ENCODE peak calls at places on chromosomes 5 and 9, in seven cellular contexts. One of them, this sample, is unnamed.

GRCh38 chr5:4182144-4182543 is 586.5 kb downstream of the IRX1 start:
- DNase-seq in fibroblast of pulmonary artery: no peak
- DNase-seq in HTR-8/SVneo: no peak
- DNase-seq in frontal cortex: no peak
- DNase-seq in activated effector memory CD4-positive, alpha-beta T cell treated with Interleukin-2 at 50 U/mL for 16 hours: no peak
- DNase-seq in activated CD4-positive, alpha-beta memory T cell treated with anti-CD3 and anti-CD28 coated beads, Interleukin-2, amount 10 ng/mL, durations not matched to agents 7 days and 5 days: no peak
- DNase-seq in HEK293T: no peak
- DNase-seq in this sample: no peak

GRCh38 chr5:91928751-91929521 is 545.8 kb upstream of the ARRDC3 start:
- DNase-seq in fibroblast of pulmonary artery: peak
- DNase-seq in HTR-8/SVneo: peak
- DNase-seq in frontal cortex: no peak
- DNase-seq in activated effector memory CD4-positive, alpha-beta T cell treated with Interleukin-2 at 50 U/mL for 16 hours: no peak
- DNase-seq in activated CD4-positive, alpha-beta memory T cell treated with anti-CD3 and anti-CD28 coated beads, Interleukin-2, amount 10 ng/mL, durations not matched to agents 7 days and 5 days: no peak
- DNase-seq in HEK293T: peak
- DNase-seq in this sample: no peak

GRCh38 chr5:116650544-116650943 is 75.9 kb upstream of the SEMA6A start:
- DNase-seq in fibroblast of pulmonary artery: no peak
- DNase-seq in HTR-8/SVneo: no peak
- DNase-seq in frontal cortex: no peak
- DNase-seq in activated effector memory CD4-positive, alpha-beta T cell treated with Interleukin-2 at 50 U/mL for 16 hours: no peak
- DNase-seq in activated CD4-positive, alpha-beta memory T cell treated with anti-CD3 and anti-CD28 coated beads, Interleukin-2, amount 10 ng/mL, durations not matched to agents 7 days and 5 days: no peak
- DNase-seq in HEK293T: no peak
- DNase-seq in this sample: no peak

GRCh38 chr5:111765613-111766012 is 8.6 kb upstream of the NREP start:
- DNase-seq in fibroblast of pulmonary artery: no peak
- DNase-seq in HTR-8/SVneo: no peak
- DNase-seq in frontal cortex: no peak
- DNase-seq in activated effector memory CD4-positive, alpha-beta T cell treated with Interleukin-2 at 50 U/mL for 16 hours: no peak
- DNase-seq in activated CD4-positive, alpha-beta memory T cell treated with anti-CD3 and anti-CD28 coated beads, Interleukin-2, amount 10 ng/mL, durations not matched to agents 7 days and 5 days: no peak
- DNase-seq in HEK293T: no peak
- DNase-seq in this sample: no peak

GRCh38 chr9:12274577-12274976 is 418.6 kb upstream of the TYRP1 start:
- DNase-seq in fibroblast of pulmonary artery: peak
- DNase-seq in HTR-8/SVneo: no peak
- DNase-seq in frontal cortex: peak
- DNase-seq in activated effector memory CD4-positive, alpha-beta T cell treated with Interleukin-2 at 50 U/mL for 16 hours: no peak
- DNase-seq in activated CD4-positive, alpha-beta memory T cell treated with anti-CD3 and anti-CD28 coated beads, Interleukin-2, amount 10 ng/mL, durations not matched to agents 7 days and 5 days: no peak
- DNase-seq in HEK293T: no peak
- DNase-seq in this sample: no peak

GRCh38 chr9:134691695-134692572 is 50.3 kb downstream of the COL5A1 start:
- DNase-seq in fibroblast of pulmonary artery: no peak
- DNase-seq in HTR-8/SVneo: no peak
- DNase-seq in frontal cortex: no peak
- DNase-seq in activated effector memory CD4-positive, alpha-beta T cell treated with Interleukin-2 at 50 U/mL for 16 hours: no peak
- DNase-seq in activated CD4-positive, alpha-beta memory T cell treated with anti-CD3 and anti-CD28 coated beads, Interleukin-2, amount 10 ng/mL, durations not matched to agents 7 days and 5 days: no peak
- DNase-seq in HEK293T: no peak
- DNase-seq in this sample: no peak

GRCh38 chr9:136939996-136940525 is 4.5 kb downstream of the FBXW5 start:
- DNase-seq in fibroblast of pulmonary artery: no peak
- DNase-seq in HTR-8/SVneo: no peak
- DNase-seq in frontal cortex: no peak
- DNase-seq in activated effector memory CD4-positive, alpha-beta T cell treated with Interleukin-2 at 50 U/mL for 16 hours: no peak
- DNase-seq in activated CD4-positive, alpha-beta memory T cell treated with anti-CD3 and anti-CD28 coated beads, Interleukin-2, amount 10 ng/mL, durations not matched to agents 7 days and 5 days: no peak
- DNase-seq in HEK293T: no peak
- DNase-seq in this sample: no peak

GRCh38 chr5:138972230-138972629 is 97.1 kb upstream of the LRRTM2 start:
- DNase-seq in fibroblast of pulmonary artery: no peak
- DNase-seq in HTR-8/SVneo: no peak
- DNase-seq in frontal cortex: no peak
- DNase-seq in activated effector memory CD4-positive, alpha-beta T cell treated with Interleukin-2 at 50 U/mL for 16 hours: no peak
- DNase-seq in activated CD4-positive, alpha-beta memory T cell treated with anti-CD3 and anti-CD28 coated beads, Interleukin-2, amount 10 ng/mL, durations not matched to agents 7 days and 5 days: no peak
- DNase-seq in HEK293T: no peak
- DNase-seq in this sample: no peak

GRCh38 chr9:104027295-104027694 is 66.8 kb upstream of the SMC2 start:
- DNase-seq in fibroblast of pulmonary artery: no peak
- DNase-seq in HTR-8/SVneo: no peak
- DNase-seq in frontal cortex: no peak
- DNase-seq in activated effector memory CD4-positive, alpha-beta T cell treated with Interleukin-2 at 50 U/mL for 16 hours: no peak
- DNase-seq in activated CD4-positive, alpha-beta memory T cell treated with anti-CD3 and anti-CD28 coated beads, Interleukin-2, amount 10 ng/mL, durations not matched to agents 7 days and 5 days: no peak
- DNase-seq in HEK293T: no peak
- DNase-seq in this sample: no peak

GRCh38 chr9:74379718-74380117 is 117.4 kb upstream of the RORB start:
- DNase-seq in fibroblast of pulmonary artery: no peak
- DNase-seq in HTR-8/SVneo: no peak
- DNase-seq in frontal cortex: no peak
- DNase-seq in activated effector memory CD4-positive, alpha-beta T cell treated with Interleukin-2 at 50 U/mL for 16 hours: no peak
- DNase-seq in activated CD4-positive, alpha-beta memory T cell treated with anti-CD3 and anti-CD28 coated beads, Interleukin-2, amount 10 ng/mL, durations not matched to agents 7 days and 5 days: peak
- DNase-seq in HEK293T: peak
- DNase-seq in this sample: no peak

GRCh38 chr5:110625376-110625999 is 101.0 kb downstream of the TMEM232 start:
- DNase-seq in fibroblast of pulmonary artery: peak
- DNase-seq in HTR-8/SVneo: peak
- DNase-seq in frontal cortex: peak
- DNase-seq in activated effector memory CD4-positive, alpha-beta T cell treated with Interleukin-2 at 50 U/mL for 16 hours: no peak
- DNase-seq in activated CD4-positive, alpha-beta memory T cell treated with anti-CD3 and anti-CD28 coated beads, Interleukin-2, amount 10 ng/mL, durations not matched to agents 7 days and 5 days: no peak
- DNase-seq in HEK293T: no peak
- DNase-seq in this sample: no peak

GRCh38 chr5:147669113-147669869 is 113.2 kb downstream of the JAKMIP2 start:
- DNase-seq in fibroblast of pulmonary artery: no peak
- DNase-seq in HTR-8/SVneo: no peak
- DNase-seq in frontal cortex: no peak
- DNase-seq in activated effector memory CD4-positive, alpha-beta T cell treated with Interleukin-2 at 50 U/mL for 16 hours: no peak
- DNase-seq in activated CD4-positive, alpha-beta memory T cell treated with anti-CD3 and anti-CD28 coated beads, Interleukin-2, amount 10 ng/mL, durations not matched to agents 7 days and 5 days: no peak
- DNase-seq in HEK293T: no peak
- DNase-seq in this sample: no peak

GRCh38 chr9:3968891-3969290 is 331.0 kb downstream of the GLIS3 start:
- DNase-seq in fibroblast of pulmonary artery: no peak
- DNase-seq in HTR-8/SVneo: no peak
- DNase-seq in frontal cortex: no peak
- DNase-seq in activated effector memory CD4-positive, alpha-beta T cell treated with Interleukin-2 at 50 U/mL for 16 hours: no peak
- DNase-seq in activated CD4-positive, alpha-beta memory T cell treated with anti-CD3 and anti-CD28 coated beads, Interleukin-2, amount 10 ng/mL, durations not matched to agents 7 days and 5 days: no peak
- DNase-seq in HEK293T: no peak
- DNase-seq in this sample: no peak

GRCh38 chr5:73861313-73861978 is 235.4 kb downstream of the ARHGEF28 start:
- DNase-seq in fibroblast of pulmonary artery: peak
- DNase-seq in HTR-8/SVneo: no peak
- DNase-seq in frontal cortex: no peak
- DNase-seq in activated effector memory CD4-positive, alpha-beta T cell treated with Interleukin-2 at 50 U/mL for 16 hours: no peak
- DNase-seq in activated CD4-positive, alpha-beta memory T cell treated with anti-CD3 and anti-CD28 coated beads, Interleukin-2, amount 10 ng/mL, durations not matched to agents 7 days and 5 days: no peak
- DNase-seq in HEK293T: no peak
- DNase-seq in this sample: no peak

GRCh38 chr5:80503641-80504040 is 15.7 kb downstream of the FAM151B start:
- DNase-seq in fibroblast of pulmonary artery: no peak
- DNase-seq in HTR-8/SVneo: no peak
- DNase-seq in frontal cortex: no peak
- DNase-seq in activated effector memory CD4-positive, alpha-beta T cell treated with Interleukin-2 at 50 U/mL for 16 hours: no peak
- DNase-seq in activated CD4-positive, alpha-beta memory T cell treated with anti-CD3 and anti-CD28 coated beads, Interleukin-2, amount 10 ng/mL, durations not matched to agents 7 days and 5 days: no peak
- DNase-seq in HEK293T: no peak
- DNase-seq in this sample: no peak

GRCh38 chr5:41510176-41510831 is at the start of gene PLCXD3:
- DNase-seq in fibroblast of pulmonary artery: peak
- DNase-seq in HTR-8/SVneo: no peak
- DNase-seq in frontal cortex: peak
- DNase-seq in activated effector memory CD4-positive, alpha-beta T cell treated with Interleukin-2 at 50 U/mL for 16 hours: no peak
- DNase-seq in activated CD4-positive, alpha-beta memory T cell treated with anti-CD3 and anti-CD28 coated beads, Interleukin-2, amount 10 ng/mL, durations not matched to agents 7 days and 5 days: no peak
- DNase-seq in HEK293T: no peak
- DNase-seq in this sample: no peak

GRCh38 chr9:120587357-120587756 is 7.4 kb upstream of the CDK5RAP2 start:
- DNase-seq in fibroblast of pulmonary artery: no peak
- DNase-seq in HTR-8/SVneo: no peak
- DNase-seq in frontal cortex: no peak
- DNase-seq in activated effector memory CD4-positive, alpha-beta T cell treated with Interleukin-2 at 50 U/mL for 16 hours: no peak
- DNase-seq in activated CD4-positive, alpha-beta memory T cell treated with anti-CD3 and anti-CD28 coated beads, Interleukin-2, amount 10 ng/mL, durations not matched to agents 7 days and 5 days: no peak
- DNase-seq in HEK293T: no peak
- DNase-seq in this sample: no peak

GRCh38 chr5:114407783-114408182 is 45.9 kb downstream of the KCNN2 start:
- DNase-seq in fibroblast of pulmonary artery: no peak
- DNase-seq in HTR-8/SVneo: no peak
- DNase-seq in frontal cortex: no peak
- DNase-seq in activated effector memory CD4-positive, alpha-beta T cell treated with Interleukin-2 at 50 U/mL for 16 hours: no peak
- DNase-seq in activated CD4-positive, alpha-beta memory T cell treated with anti-CD3 and anti-CD28 coated beads, Interleukin-2, amount 10 ng/mL, durations not matched to agents 7 days and 5 days: no peak
- DNase-seq in HEK293T: no peak
- DNase-seq in this sample: no peak

GRCh38 chr9:121599186-121599871 is 52.1 kb upstream of the DAB2IP start:
- DNase-seq in fibroblast of pulmonary artery: peak
- DNase-seq in HTR-8/SVneo: peak
- DNase-seq in frontal cortex: peak
- DNase-seq in activated effector memory CD4-positive, alpha-beta T cell treated with Interleukin-2 at 50 U/mL for 16 hours: no peak
- DNase-seq in activated CD4-positive, alpha-beta memory T cell treated with anti-CD3 and anti-CD28 coated beads, Interleukin-2, amount 10 ng/mL, durations not matched to agents 7 days and 5 days: no peak
- DNase-seq in HEK293T: peak
- DNase-seq in this sample: no peak

GRCh38 chr5:39628348-39628747 is 203.6 kb upstream of the DAB2 start:
- DNase-seq in fibroblast of pulmonary artery: no peak
- DNase-seq in HTR-8/SVneo: no peak
- DNase-seq in frontal cortex: no peak
- DNase-seq in activated effector memory CD4-positive, alpha-beta T cell treated with Interleukin-2 at 50 U/mL for 16 hours: no peak
- DNase-seq in activated CD4-positive, alpha-beta memory T cell treated with anti-CD3 and anti-CD28 coated beads, Interleukin-2, amount 10 ng/mL, durations not matched to agents 7 days and 5 days: no peak
- DNase-seq in HEK293T: no peak
- DNase-seq in this sample: no peak

GRCh38 chr5:38163636-38164237 is 94.6 kb upstream of the EGFLAM start:
- DNase-seq in fibroblast of pulmonary artery: no peak
- DNase-seq in HTR-8/SVneo: no peak
- DNase-seq in frontal cortex: no peak
- DNase-seq in activated effector memory CD4-positive, alpha-beta T cell treated with Interleukin-2 at 50 U/mL for 16 hours: no peak
- DNase-seq in activated CD4-positive, alpha-beta memory T cell treated with anti-CD3 and anti-CD28 coated beads, Interleukin-2, amount 10 ng/mL, durations not matched to agents 7 days and 5 days: no peak
- DNase-seq in HEK293T: no peak
- DNase-seq in this sample: no peak

GRCh38 chr5:176609724-176610429 is at the start of gene GPRIN1:
- DNase-seq in fibroblast of pulmonary artery: peak
- DNase-seq in HTR-8/SVneo: peak
- DNase-seq in frontal cortex: peak
- DNase-seq in activated effector memory CD4-positive, alpha-beta T cell treated with Interleukin-2 at 50 U/mL for 16 hours: peak
- DNase-seq in activated CD4-positive, alpha-beta memory T cell treated with anti-CD3 and anti-CD28 coated beads, Interleukin-2, amount 10 ng/mL, durations not matched to agents 7 days and 5 days: peak
- DNase-seq in HEK293T: peak
- DNase-seq in this sample: peak

GRCh38 chr5:3381206-3381825 is 214.3 kb upstream of the IRX1 start:
- DNase-seq in fibroblast of pulmonary artery: no peak
- DNase-seq in HTR-8/SVneo: no peak
- DNase-seq in frontal cortex: no peak
- DNase-seq in activated effector memory CD4-positive, alpha-beta T cell treated with Interleukin-2 at 50 U/mL for 16 hours: no peak
- DNase-seq in activated CD4-positive, alpha-beta memory T cell treated with anti-CD3 and anti-CD28 coated beads, Interleukin-2, amount 10 ng/mL, durations not matched to agents 7 days and 5 days: no peak
- DNase-seq in HEK293T: no peak
- DNase-seq in this sample: no peak

GRCh38 chr5:73135429-73136276 is 15.3 kb downstream of the TMEM171 start:
- DNase-seq in fibroblast of pulmonary artery: no peak
- DNase-seq in HTR-8/SVneo: peak
- DNase-seq in frontal cortex: no peak
- DNase-seq in activated effector memory CD4-positive, alpha-beta T cell treated with Interleukin-2 at 50 U/mL for 16 hours: no peak
- DNase-seq in activated CD4-positive, alpha-beta memory T cell treated with anti-CD3 and anti-CD28 coated beads, Interleukin-2, amount 10 ng/mL, durations not matched to agents 7 days and 5 days: no peak
- DNase-seq in HEK293T: peak
- DNase-seq in this sample: no peak

GRCh38 chr5:143129910-143130703 is 273.4 kb downstream of the NR3C1 start:
- DNase-seq in fibroblast of pulmonary artery: no peak
- DNase-seq in HTR-8/SVneo: no peak
- DNase-seq in frontal cortex: no peak
- DNase-seq in activated effector memory CD4-positive, alpha-beta T cell treated with Interleukin-2 at 50 U/mL for 16 hours: no peak
- DNase-seq in activated CD4-positive, alpha-beta memory T cell treated with anti-CD3 and anti-CD28 coated beads, Interleukin-2, amount 10 ng/mL, durations not matched to agents 7 days and 5 days: no peak
- DNase-seq in HEK293T: no peak
- DNase-seq in this sample: no peak

GRCh38 chr9:96331236-96331947 is 29.4 kb upstream of the HSD17B3 start:
- DNase-seq in fibroblast of pulmonary artery: peak
- DNase-seq in HTR-8/SVneo: peak
- DNase-seq in frontal cortex: no peak
- DNase-seq in activated effector memory CD4-positive, alpha-beta T cell treated with Interleukin-2 at 50 U/mL for 16 hours: no peak
- DNase-seq in activated CD4-positive, alpha-beta memory T cell treated with anti-CD3 and anti-CD28 coated beads, Interleukin-2, amount 10 ng/mL, durations not matched to agents 7 days and 5 days: no peak
- DNase-seq in HEK293T: no peak
- DNase-seq in this sample: no peak

GRCh38 chr5:76081811-76082783 is 1.1 kb upstream of the SV2C start:
- DNase-seq in fibroblast of pulmonary artery: no peak
- DNase-seq in HTR-8/SVneo: no peak
- DNase-seq in frontal cortex: peak
- DNase-seq in activated effector memory CD4-positive, alpha-beta T cell treated with Interleukin-2 at 50 U/mL for 16 hours: no peak
- DNase-seq in activated CD4-positive, alpha-beta memory T cell treated with anti-CD3 and anti-CD28 coated beads, Interleukin-2, amount 10 ng/mL, durations not matched to agents 7 days and 5 days: peak
- DNase-seq in HEK293T: no peak
- DNase-seq in this sample: no peak

GRCh38 chr5:75363726-75364495 is 26.9 kb downstream of the HMGCR start:
- DNase-seq in fibroblast of pulmonary artery: no peak
- DNase-seq in HTR-8/SVneo: no peak
- DNase-seq in frontal cortex: no peak
- DNase-seq in activated effector memory CD4-positive, alpha-beta T cell treated with Interleukin-2 at 50 U/mL for 16 hours: no peak
- DNase-seq in activated CD4-positive, alpha-beta memory T cell treated with anti-CD3 and anti-CD28 coated beads, Interleukin-2, amount 10 ng/mL, durations not matched to agents 7 days and 5 days: no peak
- DNase-seq in HEK293T: no peak
- DNase-seq in this sample: no peak

GRCh38 chr5:149207821-149208220 is 63.8 kb upstream of the AFAP1L1 start:
- DNase-seq in fibroblast of pulmonary artery: no peak
- DNase-seq in HTR-8/SVneo: no peak
- DNase-seq in frontal cortex: no peak
- DNase-seq in activated effector memory CD4-positive, alpha-beta T cell treated with Interleukin-2 at 50 U/mL for 16 hours: no peak
- DNase-seq in activated CD4-positive, alpha-beta memory T cell treated with anti-CD3 and anti-CD28 coated beads, Interleukin-2, amount 10 ng/mL, durations not matched to agents 7 days and 5 days: no peak
- DNase-seq in HEK293T: no peak
- DNase-seq in this sample: no peak

GRCh38 chr5:170348069-170348702 is 41.0 kb downstream of the KCNMB1 start:
- DNase-seq in fibroblast of pulmonary artery: peak
- DNase-seq in HTR-8/SVneo: no peak
- DNase-seq in frontal cortex: no peak
- DNase-seq in activated effector memory CD4-positive, alpha-beta T cell treated with Interleukin-2 at 50 U/mL for 16 hours: no peak
- DNase-seq in activated CD4-positive, alpha-beta memory T cell treated with anti-CD3 and anti-CD28 coated beads, Interleukin-2, amount 10 ng/mL, durations not matched to agents 7 days and 5 days: no peak
- DNase-seq in HEK293T: no peak
- DNase-seq in this sample: no peak

This sample was measured in T1000.